ENCODE peak calls at places on chromosomes 2 and 18, in four cellular contexts. N, A, W and F are unnamed samples.
A peak's percentile ranks its signal among the peaks of the same experiment; 100 is the strongest.

GRCh38 chr2:2233171-2233826 is 97.8 kb downstream of the MYT1L start:
- DNase-seq in N (no peak), A (no peak), W (no peak), F (no peak)

GRCh38 chr18:5106730-5107129 is 90.3 kb downstream of the AKAIN1 start:
- DNase-seq in N (no peak), A (peak; percentile 12), W (no peak), F (peak; percentile 24)

GRCh38 chr2:80322337-80322920 is 17.9 kb upstream of the LRRTM1 start:
- DNase-seq in N (no peak), A (peak; percentile 82), W (no peak), F (no peak)

GRCh38 chr18:35045121-35045520 is 3.9 kb downstream of the MAPRE2 start:
- DNase-seq in N (no peak), A (no peak), W (peak; percentile 81), F (no peak)

GRCh38 chr2:168138911-168139310 is 108.5 kb downstream of the STK39 start:
- DNase-seq in N (no peak), A (peak; percentile 80), W (no peak), F (no peak)

GRCh38 chr18:33440011-33440383 is 524 bp downstream of the CCDC178 start:
- DNase-seq in N (peak; percentile 19), A (peak; percentile 83), W (peak; percentile 88), F (peak; percentile 8)

GRCh38 chr2:226971770-226972169 is 135.9 kb downstream of the RHBDD1 start:
- DNase-seq in N (no peak), A (no peak), W (no peak), F (peak; percentile 46)

GRCh38 chr2:135960598-135961551 is 24.6 kb downstream of the DARS1 start:
- DNase-seq in N (no peak), A (peak; percentile 15), W (peak; percentile 88), F (no peak)

GRCh38 chr2:63669596-63669995 is 80.8 kb downstream of the MDH1 start:
- DNase-seq in N (no peak), A (no peak), W (no peak), F (no peak)

GRCh38 chr2:177651833-177652232 is 259.3 kb downstream of the AGPS start:
- DNase-seq in N (no peak), A (peak; percentile 78), W (no peak), F (no peak)

GRCh38 chr2:129777757-129778607 is 201.5 kb upstream of the RAB6C start:
- DNase-seq in N (no peak), A (no peak), W (no peak), F (no peak)

GRCh38 chr2:30239308-30240161 is 8.2 kb downstream of the LBH start:
- DNase-seq in N (peak; percentile 78), A (peak; percentile 69), W (peak; percentile 83), F (peak; percentile 78)

GRCh38 chr2:9951272-9951521 is 296 bp upstream of the GRHL1 start:
- DNase-seq in N (no peak), A (no peak), W (no peak), F (no peak)
- TF ChIP-seq CTCF in N (peak; percentile 1), A (no peak), W (no peak), F (no peak)

GRCh38 chr2:158489366-158490112 is 32.8 kb downstream of the PKP4 start:
- DNase-seq in N (no peak), A (peak; percentile 34), W (no peak), F (peak; percentile 5)
- H3K79me2 ChIP-seq in N (peaks cover 96% of the 10 kb centered on the region), A (peaks cover 100% of the 10 kb centered on the region), W (peaks cover 63% of the 10 kb centered on the region), F (peaks cover 7% of the 10 kb centered on the region)

GRCh38 chr2:115160523-115161521 is 718.4 kb downstream of the DPP10 start:
- DNase-seq in N (no peak), A (peak; percentile 80), W (no peak), F (no peak)

GRCh38 chr2:115162454-115163293 is 720.2 kb downstream of the DPP10 start:
- DNase-seq in N (no peak), A (peak; percentile 68), W (no peak), F (no peak)

GRCh38 chr2:115163572-115163971 is 721.1 kb downstream of the DPP10 start:
- DNase-seq in N (no peak), A (no peak), W (no peak), F (no peak)

GRCh38 chr2:115165529-115166109 is 723.2 kb downstream of the DPP10 start:
- DNase-seq in N (no peak), A (peak; percentile 61), W (peak; percentile 41), F (peak; percentile 43)

GRCh38 chr2:115161531-115162453 is 719.4 kb downstream of the DPP10 start:
- DNase-seq in N (no peak), A (peak; percentile 68), W (no peak), F (no peak)
- H3K4me2 ChIP-seq in N (no peak overlapping the region), A (peak overlapping the region; percentile 87), W (no peak overlapping the region), F (no peak overlapping the region)

GRCh38 chr2:99737526-99737925 is 247.7 kb upstream of the REV1 start:
- DNase-seq in N (no peak), A (no peak), W (no peak), F (no peak)
- TF ChIP-seq CTCF in N (no peak), A (no peak), W (no peak), F (no peak)

GRCh38 chr2:218717262-218717661 is 6.6 kb downstream of the TTLL4 start:
- DNase-seq in N (no peak), A (no peak), W (peak; percentile 11), F (no peak)
- H3K79me2 ChIP-seq in N (peaks cover 60% of the 10 kb centered on the region), A (peaks cover 98% of the 10 kb centered on the region), W (peaks cover 33% of the 10 kb centered on the region), F (peaks cover 61% of the 10 kb centered on the region)

GRCh38 chr2:191617589-191617988 is 60.3 kb upstream of the NABP1 start:
- DNase-seq in N (no peak), A (no peak), W (no peak), F (peak; percentile 72)
- H3K4me2 ChIP-seq in N (no peak overlapping the region), A (no peak overlapping the region), W (no peak overlapping the region), F (peak overlapping the region; percentile 49)

DNA sequence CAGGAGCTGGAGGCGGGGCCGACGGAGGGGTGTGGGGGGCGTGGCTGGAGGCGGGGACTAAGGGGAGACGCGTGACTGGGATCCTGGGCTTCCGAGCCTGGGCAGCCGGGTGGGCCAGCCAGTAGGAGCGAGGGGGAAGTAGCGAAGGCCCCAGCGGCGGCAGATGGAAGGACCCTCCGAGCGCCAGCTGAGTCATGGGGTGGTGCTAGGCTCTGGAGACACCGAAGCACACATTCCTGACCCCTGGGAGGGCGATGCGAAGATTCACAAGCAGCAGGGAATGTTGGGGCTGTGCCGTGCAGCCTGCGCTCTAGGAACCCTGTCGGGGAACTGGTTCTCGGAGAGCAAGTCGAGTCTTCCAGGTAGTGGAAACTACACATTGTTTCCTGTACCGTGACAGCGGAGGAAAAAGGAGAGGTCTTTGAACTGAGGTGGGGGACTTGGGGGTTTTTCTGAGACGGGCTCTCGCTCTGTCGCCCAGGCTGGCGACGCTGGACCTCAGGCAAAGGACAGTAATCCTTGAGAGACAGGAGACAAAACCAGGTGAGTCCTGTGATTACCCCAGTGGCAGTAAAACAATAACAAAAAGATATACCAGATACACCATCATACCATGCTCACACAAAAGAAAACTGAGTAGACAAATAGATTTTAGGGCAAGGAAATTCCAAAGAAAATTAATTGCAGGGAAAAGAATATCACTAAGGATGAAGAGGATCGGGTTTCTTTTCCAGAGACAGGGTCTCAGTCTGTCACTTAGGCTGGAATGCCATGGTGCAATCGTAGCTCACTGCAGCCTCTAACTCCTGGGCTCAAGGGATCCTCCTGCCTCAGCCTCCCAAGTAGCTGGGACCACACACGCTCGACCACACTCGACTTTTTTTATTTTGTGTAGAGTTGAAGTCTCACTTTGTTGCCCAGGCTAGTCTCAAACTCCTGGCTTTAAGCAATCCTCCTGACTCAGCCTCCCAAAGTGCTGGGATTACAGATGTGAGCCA is 828 bp upstream of the AFG3L2 start:
- DNase-seq in N (no peak), A (peak; percentile 41), W (peak; percentile 17), F (no peak)
- TF ChIP-seq CTCF in N (peak; percentile 19), A (peak; percentile 26), W (no peak), F (peak; percentile 5)

DNA sequence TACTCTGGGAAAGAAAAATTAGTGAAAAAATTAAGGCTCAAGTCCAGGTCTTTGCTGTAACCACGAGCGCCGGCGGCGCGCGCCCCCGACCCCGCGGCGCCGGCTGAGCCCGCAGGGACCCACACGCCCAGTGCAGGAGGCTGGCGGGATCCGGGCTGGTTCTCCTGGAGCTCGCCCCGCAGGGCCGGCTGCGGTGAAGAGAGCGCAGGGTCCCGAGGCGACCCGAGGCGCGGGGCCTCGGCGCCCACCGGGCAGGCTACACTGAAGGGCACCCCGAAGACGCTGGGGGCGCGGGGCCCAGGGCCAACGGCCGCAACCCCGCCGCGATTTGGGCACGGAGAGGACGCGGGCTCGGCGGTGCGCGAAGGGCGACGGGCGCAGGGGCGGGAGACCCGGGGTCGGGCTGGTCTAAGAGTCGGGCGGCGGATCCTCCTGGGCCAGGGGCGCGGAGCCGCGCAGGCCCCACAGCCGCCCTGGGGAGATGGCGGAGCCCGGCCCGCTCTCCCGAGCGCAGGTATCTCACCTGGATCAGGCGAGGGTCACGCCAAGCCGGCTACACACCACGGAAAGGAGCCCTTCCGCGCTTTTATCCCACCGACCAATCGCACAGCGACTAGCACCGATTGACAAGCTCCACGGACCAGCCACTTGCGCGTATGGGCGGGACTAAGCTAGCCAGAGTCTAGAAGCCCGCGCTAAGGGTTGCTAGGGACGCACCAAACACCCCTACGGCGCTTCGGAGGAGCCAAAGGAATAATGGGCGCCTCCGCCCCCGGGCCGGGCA is at the start of gene PASK:
- DNase-seq in N (peak; percentile 76), A (peak; percentile 98), W (peak; percentile 94), F (peak; percentile 96)
- H3K79me2 ChIP-seq in N (peaks cover 25% of the 10 kb centered on the region), A (peaks cover 43% of the 10 kb centered on the region), W (peaks cover 17% of the 10 kb centered on the region), F (peaks cover 40% of the 10 kb centered on the region)

GRCh38 chr2:158633261-158633660 is 161.9 kb upstream of the DAPL1 start:
- DNase-seq in N (no peak), A (no peak), W (no peak), F (no peak)
- H3K4me2 ChIP-seq in N (no peak overlapping the region), A (no peak overlapping the region), W (no peak overlapping the region), F (no peak overlapping the region)

GRCh38 chr2:16632615-16633014 is 33.0 kb downstream of the CYRIA start:
- DNase-seq in N (no peak), A (peak; percentile 53), W (no peak), F (no peak)

GRCh38 chr2:16629770-16630169 is 35.9 kb downstream of the CYRIA start:
- DNase-seq in N (no peak), A (no peak), W (no peak), F (no peak)

GRCh38 chr2:16629044-16629443 is 36.6 kb downstream of the CYRIA start:
- DNase-seq in N (no peak), A (no peak), W (no peak), F (no peak)

GRCh38 chr2:16628316-16628715 is 37.3 kb downstream of the CYRIA start:
- DNase-seq in N (no peak), A (no peak), W (no peak), F (peak; percentile 64)

DNA sequence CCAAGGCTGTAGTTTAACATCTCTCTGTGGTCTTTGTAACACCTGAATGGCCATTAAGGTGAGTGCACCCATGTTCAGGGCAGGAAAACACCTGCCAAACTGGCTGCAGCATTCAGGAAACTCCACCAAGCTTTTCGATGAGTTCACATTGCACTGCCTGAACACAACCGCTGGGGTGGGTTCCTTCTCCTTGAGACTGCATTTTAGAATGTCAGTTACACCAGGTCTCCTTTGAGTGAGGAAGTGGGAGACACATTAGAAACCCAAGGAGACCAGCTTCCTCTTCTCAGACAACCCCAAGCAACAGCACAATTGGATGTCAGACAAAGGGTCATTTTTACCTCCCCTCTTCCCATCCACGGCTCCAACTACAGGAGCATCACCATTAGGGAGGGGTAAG is 35.2 kb downstream of the CYRIA start:
- DNase-seq in N (no peak), A (no peak), W (no peak), F (peak; percentile 66)
- TF ChIP-seq CTCF in N (no peak), A (no peak), W (no peak), F (no peak)